ENCODE peak calls at places on chromosomes 12 and 14, in eight cellular contexts. One of them, this sample, is unnamed.

GRCh38 chr14:35336171-35337073 is 44.2 kb downstream of the PSMA6 start:
- DNase-seq in fibroblast of lung: peak; percentile 47
- DNase-seq in astrocyte of the cerebellum: no peak
- DNase-seq in NCI-H510A treated with DMSO at 0.1 percent for 48 hours: peak; percentile 83
- DNase-seq in H1: no peak
- DNase-seq in nucleus accumbens: no peak
- DNase-seq in fibroblast of the conjunctiva: peak; percentile 91
- DNase-seq in AG20443: no peak
- DNase-seq in this sample: peak; percentile 95

GRCh38 chr14:104598461-104599273 is 5.9 kb downstream of the TMEM179 start:
- DNase-seq in fibroblast of lung: no peak
- DNase-seq in astrocyte of the cerebellum: no peak
- DNase-seq in NCI-H510A treated with DMSO at 0.1 percent for 48 hours: no peak
- DNase-seq in H1: no peak
- DNase-seq in nucleus accumbens: no peak
- DNase-seq in fibroblast of the conjunctiva: no peak
- DNase-seq in AG20443: no peak
- DNase-seq in this sample: no peak

GRCh38 chr12:115966376-115966775 is 311.1 kb downstream of the MED13L start:
- DNase-seq in fibroblast of lung: no peak
- DNase-seq in astrocyte of the cerebellum: no peak
- DNase-seq in NCI-H510A treated with DMSO at 0.1 percent for 48 hours: no peak
- DNase-seq in H1: no peak
- DNase-seq in nucleus accumbens: no peak
- DNase-seq in fibroblast of the conjunctiva: no peak
- DNase-seq in AG20443: no peak
- DNase-seq in this sample: no peak

GRCh38 chr12:72144553-72144952 is 127.6 kb upstream of the TRHDE start:
- DNase-seq in fibroblast of lung: no peak
- DNase-seq in astrocyte of the cerebellum: no peak
- DNase-seq in NCI-H510A treated with DMSO at 0.1 percent for 48 hours: no peak
- DNase-seq in H1: no peak
- DNase-seq in nucleus accumbens: no peak
- DNase-seq in fibroblast of the conjunctiva: no peak
- DNase-seq in AG20443: no peak
- DNase-seq in this sample: no peak

GRCh38 chr12:44159211-44159610 is 323.3 kb downstream of the TMEM117 start:
- DNase-seq in fibroblast of lung: no peak
- DNase-seq in astrocyte of the cerebellum: no peak
- DNase-seq in NCI-H510A treated with DMSO at 0.1 percent for 48 hours: no peak
- DNase-seq in H1: no peak
- DNase-seq in nucleus accumbens: no peak
- DNase-seq in fibroblast of the conjunctiva: no peak
- DNase-seq in AG20443: no peak
- DNase-seq in this sample: no peak

GRCh38 chr14:29348504-29348903 is 579.1 kb downstream of the PRKD1 start:
- DNase-seq in fibroblast of lung: peak; percentile 36
- DNase-seq in astrocyte of the cerebellum: no peak
- DNase-seq in NCI-H510A treated with DMSO at 0.1 percent for 48 hours: no peak
- DNase-seq in H1: no peak
- DNase-seq in nucleus accumbens: no peak
- DNase-seq in fibroblast of the conjunctiva: no peak
- DNase-seq in AG20443: no peak
- DNase-seq in this sample: no peak

GRCh38 chr12:46227616-46228015 is 41.2 kb downstream of the SLC38A1 start:
- DNase-seq in fibroblast of lung: no peak
- DNase-seq in astrocyte of the cerebellum: no peak
- DNase-seq in NCI-H510A treated with DMSO at 0.1 percent for 48 hours: no peak
- DNase-seq in H1: no peak
- DNase-seq in nucleus accumbens: no peak
- DNase-seq in fibroblast of the conjunctiva: no peak
- DNase-seq in AG20443: no peak
- DNase-seq in this sample: peak; percentile 33

GRCh38 chr12:120367252-120367923 is 1.6 kb downstream of the MSI1 start:
- DNase-seq in fibroblast of lung: peak; percentile 16
- DNase-seq in astrocyte of the cerebellum: no peak
- DNase-seq in NCI-H510A treated with DMSO at 0.1 percent for 48 hours: no peak
- DNase-seq in H1: no peak
- DNase-seq in nucleus accumbens: no peak
- DNase-seq in fibroblast of the conjunctiva: no peak
- DNase-seq in AG20443: no peak
- DNase-seq in this sample: no peak

GRCh38 chr12:49623142-49623899 is at the start of gene PRPF40B:
- DNase-seq in fibroblast of lung: peak; percentile 77
- DNase-seq in astrocyte of the cerebellum: peak; percentile 18
- DNase-seq in NCI-H510A treated with DMSO at 0.1 percent for 48 hours: peak; percentile 91
- DNase-seq in H1: peak; percentile 78
- DNase-seq in nucleus accumbens: peak; percentile 85
- DNase-seq in fibroblast of the conjunctiva: peak; percentile 63
- DNase-seq in AG20443: peak; percentile 98
- DNase-seq in this sample: peak; percentile 89

GRCh38 chr12:124758266-124759200 is 105.1 kb downstream of the SCARB1 start:
- DNase-seq in fibroblast of lung: no peak
- DNase-seq in astrocyte of the cerebellum: no peak
- DNase-seq in NCI-H510A treated with DMSO at 0.1 percent for 48 hours: peak; percentile 22
- DNase-seq in H1: no peak
- DNase-seq in nucleus accumbens: no peak
- DNase-seq in fibroblast of the conjunctiva: no peak
- DNase-seq in AG20443: no peak
- DNase-seq in this sample: no peak

GRCh38 chr14:68018598-68018997 is 199.0 kb downstream of the RAD51B start:
- DNase-seq in fibroblast of lung: peak; percentile 34
- DNase-seq in astrocyte of the cerebellum: no peak
- DNase-seq in NCI-H510A treated with DMSO at 0.1 percent for 48 hours: no peak
- DNase-seq in H1: no peak
- DNase-seq in nucleus accumbens: no peak
- DNase-seq in fibroblast of the conjunctiva: no peak
- DNase-seq in AG20443: no peak
- DNase-seq in this sample: no peak

GRCh38 chr12:402127-402456 is 648 bp downstream of the CCDC77 start:
- DNase-seq in fibroblast of lung: peak; percentile 26
- DNase-seq in astrocyte of the cerebellum: no peak
- DNase-seq in NCI-H510A treated with DMSO at 0.1 percent for 48 hours: no peak
- DNase-seq in H1: no peak
- DNase-seq in nucleus accumbens: no peak
- DNase-seq in fibroblast of the conjunctiva: peak; percentile 18
- DNase-seq in AG20443: no peak
- DNase-seq in this sample: peak; percentile 41

GRCh38 chr14:76710093-76711010 is 50.9 kb upstream of the VASH1 start:
- DNase-seq in fibroblast of lung: peak; percentile 20
- DNase-seq in astrocyte of the cerebellum: peak; percentile 31
- DNase-seq in NCI-H510A treated with DMSO at 0.1 percent for 48 hours: peak; percentile 73
- DNase-seq in H1: no peak
- DNase-seq in nucleus accumbens: no peak
- DNase-seq in fibroblast of the conjunctiva: peak; percentile 18
- DNase-seq in AG20443: peak; percentile 63
- DNase-seq in this sample: peak; percentile 66

GRCh38 chr12:77065361-77066204 is at the start of gene E2F7:
- DNase-seq in fibroblast of lung: peak; percentile 91
- DNase-seq in astrocyte of the cerebellum: peak; percentile 73
- DNase-seq in NCI-H510A treated with DMSO at 0.1 percent for 48 hours: peak; percentile 96
- DNase-seq in H1: peak; percentile 92
- DNase-seq in nucleus accumbens: peak; percentile 83
- DNase-seq in fibroblast of the conjunctiva: peak; percentile 84
- DNase-seq in AG20443: peak; percentile 99
- DNase-seq in this sample: peak; percentile 93

This sample was measured in cardiac fibroblast.